ENCODE peak calls at places on chromosomes 12 and 14, in eight cellular contexts. Y is transverse colon, O is H9, E is thyroid gland, U is ovary, J is A549, P is Panc1, K is right atrium auricular region. L is an unnamed sample.
A peak's percentile ranks its signal among the peaks of the same experiment; 100 is the strongest.

GRCh38 chr12:69008510-69008909 is 75.5 kb upstream of the CPM start:
- DNase-seq in J (no peak), U (no peak), P (no peak), O (no peak), K (no peak), Y (no peak), E (no peak), L (peak; percentile 37)

GRCh38 chr14:74737753-74738325 is 24.9 kb downstream of the FCF1 start:
- DNase-seq in E (no peak), U (no peak), K (no peak), O (no peak), P (no peak), Y (no peak), J (peak; percentile 32), L (peak; percentile 8)

GRCh38 chr14:46198676-46199075 is 452.9 kb downstream of the RPL10L start:
- DNase-seq in E (no peak), P (no peak), Y (no peak), K (no peak), J (no peak), O (no peak), U (no peak), L (no peak)

GRCh38 chr12:64186789-64187188 is 35.3 kb downstream of the KICS2 start:
- DNase-seq in J (peak; percentile 53), P (no peak), O (no peak), U (no peak), K (no peak), Y (no peak), E (no peak), L (no peak)

GRCh38 chr12:109734219-109735000 is 20.8 kb downstream of the FAM222A start:
- DNase-seq in P (no peak), J (no peak), U (peak; percentile 37), E (no peak), O (peak; percentile 90), K (no peak), Y (peak; percentile 9), L (peak; percentile 62)

GRCh38 chr12:15757553-15758255 is 31.5 kb downstream of the EPS8 start:
- DNase-seq in J (peak; percentile 92), K (peak; percentile 65), U (peak; percentile 27), Y (no peak), P (peak; percentile 32), E (no peak), O (no peak), L (no peak)

GRCh38 chr12:39875721-39876120 is 230.2 kb downstream of the SLC2A13 start:
- DNase-seq in O (no peak), P (no peak), K (no peak), U (no peak), Y (no peak), E (no peak), J (no peak), L (no peak)

GRCh38 chr12:52243774-52244614 is 11.0 kb downstream of the KRT7 start:
- DNase-seq in U (peak; percentile 62), E (peak; percentile 94), K (peak; percentile 80), Y (peak; percentile 58), O (no peak), J (peak; percentile 92), P (peak; percentile 79), L (peak; percentile 91)

GRCh38 chr12:93737457-93738198 is 60.5 kb downstream of the CRADD start:
- DNase-seq in O (no peak), J (no peak), P (no peak), E (no peak), K (no peak), Y (no peak), U (no peak), L (no peak)

GRCh38 chr14:31897581-31898186 is 179.4 kb upstream of the ARHGAP5 start:
- DNase-seq in J (no peak), E (no peak), U (no peak), P (no peak), O (no peak), K (no peak), Y (peak; percentile 10), L (peak; percentile 38)

DNA sequence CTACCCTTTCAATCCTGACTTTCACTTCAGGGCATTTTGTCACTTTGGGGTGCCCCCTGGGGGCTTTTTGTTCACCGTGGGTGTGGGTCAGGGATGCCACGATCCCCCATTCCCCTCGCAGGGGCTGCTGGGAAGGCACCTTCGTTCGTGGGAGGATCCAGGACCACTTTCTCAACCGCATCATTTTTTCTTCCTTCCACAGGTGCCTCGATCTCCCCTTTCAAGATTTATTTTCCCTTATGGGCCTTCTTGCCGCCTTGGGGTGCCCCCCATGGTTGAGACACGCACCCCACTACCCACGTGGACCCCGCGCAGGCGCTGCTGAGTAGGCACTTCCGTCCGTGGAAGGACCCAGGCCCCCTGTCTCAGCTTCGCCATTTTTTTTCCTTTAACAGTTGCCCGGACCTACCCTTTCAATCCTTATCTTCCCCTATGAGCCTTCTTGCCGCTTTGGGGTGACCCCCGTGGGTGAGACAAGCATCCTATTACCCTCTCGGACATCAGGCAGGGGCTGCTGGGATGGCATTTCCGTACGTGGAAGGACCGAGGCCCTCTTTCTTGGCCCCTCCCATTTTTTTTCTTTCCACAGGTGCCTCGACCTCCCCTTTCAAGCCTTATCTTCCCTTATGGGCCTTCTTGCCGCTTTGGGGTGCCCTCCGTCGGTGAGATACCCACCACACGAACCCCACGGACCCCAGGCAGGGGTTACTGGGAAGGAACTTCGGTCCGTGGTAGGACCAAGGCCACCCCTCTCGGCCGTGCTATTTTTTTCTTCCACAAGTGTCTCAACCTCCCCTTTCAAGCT is 268.1 kb downstream of the ALG10 start:
- DNase-seq in K (no peak), J (no peak), U (no peak), O (no peak), P (no peak), E (peak; percentile 0), Y (peak; percentile 4), L (no peak)
- H3K9me3 ChIP-seq in K (peaks cover 13% of the 10 kb centered on the region), J (no peaks in the 10 kb centered on the region), U (no peaks in the 10 kb centered on the region), O (peaks cover 57% of the 10 kb centered on the region), P (no peaks in the 10 kb centered on the region), E (no peaks in the 10 kb centered on the region), Y (peaks cover 19% of the 10 kb centered on the region), L (no peaks in the 10 kb centered on the region)

DNA sequence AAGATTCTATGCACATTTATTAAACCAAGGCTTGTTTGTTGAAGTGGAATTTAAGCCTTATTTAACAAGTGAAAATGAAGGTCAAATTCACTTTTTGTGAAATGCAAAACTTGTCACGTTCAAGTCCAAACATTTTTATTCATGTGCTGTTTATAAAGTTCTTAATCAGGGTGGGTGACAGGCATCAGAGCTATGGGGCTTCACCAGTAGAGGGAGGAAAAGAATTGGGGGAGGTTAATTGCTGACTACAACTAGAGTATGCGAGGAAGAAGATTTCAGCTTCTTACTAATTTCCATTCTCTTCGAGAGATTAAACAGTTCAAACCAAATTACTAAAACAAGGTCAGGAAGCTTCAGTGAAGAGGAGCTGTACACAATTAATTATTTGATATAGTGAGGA is 9.7 kb downstream of the MOK start:
- DNase-seq in U (no peak), O (no peak), J (no peak), E (no peak), Y (no peak), K (no peak), P (no peak), L (peak; percentile 43)
- TF ChIP-seq CTCF in U (peak; percentile 23), O (peak; percentile 50), J (peak; percentile 28), E (no peak), Y (no peak), K (no peak), P (no peak), L (peak; percentile 51)

DNA sequence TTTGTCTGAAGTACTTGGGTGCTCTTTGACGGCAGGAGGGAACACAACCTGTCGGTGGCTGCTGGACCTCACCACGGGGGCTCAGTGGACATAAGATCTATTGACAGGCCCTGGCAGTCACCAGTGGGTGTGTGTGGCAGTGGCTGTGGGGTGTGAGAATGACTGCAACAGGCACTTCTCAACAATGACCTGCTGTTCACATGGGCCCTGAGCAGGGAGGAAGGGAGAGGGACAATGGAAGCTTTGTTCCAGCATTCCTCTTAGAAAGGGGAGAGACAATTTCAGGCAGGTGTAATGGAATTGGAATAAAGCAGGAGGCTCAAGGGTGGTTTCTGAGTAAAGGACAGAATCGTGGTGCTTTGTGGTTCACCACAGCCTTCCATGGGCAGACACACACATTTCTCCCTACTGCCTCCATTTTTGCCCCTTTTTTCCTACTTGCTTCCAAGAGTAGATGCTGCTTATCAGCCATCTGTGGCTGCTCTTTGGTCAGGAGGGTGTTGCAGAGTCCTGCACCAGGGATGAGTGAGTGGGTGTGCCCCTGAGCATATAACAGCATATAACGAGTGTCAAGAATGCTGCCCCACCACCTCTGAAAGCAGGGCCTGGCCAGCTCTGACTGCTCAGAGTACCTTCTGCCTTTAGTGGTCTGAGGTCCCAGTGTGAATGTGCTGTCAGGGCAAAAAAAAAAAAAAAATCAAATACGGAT is 267.7 kb downstream of the RASSF9 start:
- DNase-seq in Y (peak; percentile 16), O (no peak), E (no peak), U (no peak), J (no peak), K (no peak), P (no peak), L (no peak)
- H3K27ac ChIP-seq in Y (no peak overlapping the region), O (no peak overlapping the region), E (no peak overlapping the region), U (no peak overlapping the region), J (no peak overlapping the region), K (no peak overlapping the region), P (no peak overlapping the region), L (no peak overlapping the region)

DNA sequence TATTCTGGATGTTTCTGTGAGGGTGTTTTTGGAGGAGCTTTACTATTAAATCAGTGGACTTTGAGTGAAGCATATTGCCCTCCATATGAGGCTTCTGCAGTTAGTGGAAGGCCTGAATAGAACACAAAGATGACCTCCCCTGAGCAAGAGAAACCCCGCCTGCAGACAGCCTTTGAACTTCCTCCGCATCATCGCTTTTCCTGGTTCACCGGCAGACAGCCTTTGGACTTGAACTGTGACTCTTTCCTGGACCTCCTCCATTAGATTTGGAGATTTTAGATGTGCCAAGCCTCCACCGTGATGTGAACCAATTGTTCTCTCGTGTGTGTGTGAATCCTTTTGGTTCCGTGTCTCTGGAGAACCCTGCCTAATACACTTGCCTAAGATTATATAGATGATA is 208.4 kb downstream of the EFCAB11 start:
- DNase-seq in K (no peak), P (no peak), U (no peak), O (no peak), J (no peak), Y (no peak), E (no peak), L (no peak)
- H3K9me3 ChIP-seq in K (no peaks in the 10 kb centered on the region), P (no peaks in the 10 kb centered on the region), U (no peaks in the 10 kb centered on the region), O (no peaks in the 10 kb centered on the region), J (no peaks in the 10 kb centered on the region), Y (no peaks in the 10 kb centered on the region), E (no peaks in the 10 kb centered on the region), L (no peaks in the 10 kb centered on the region)